ENCODE peak calls at places on chromosomes 5 and 9, in eight cellular contexts. V, F, R, I, X, H, T and L are unnamed samples.

GRCh38 chr5:172641359-172642045 is 439 bp downstream of the NEURL1B start:
- DNase-seq in R (peak), T (no peak), F (peak), X (no peak), V (no peak), H (no peak), I (peak), L (no peak)

GRCh38 chr5:157481255-157481654 is 21.2 kb downstream of the NIPAL4 start:
- DNase-seq in T (no peak), R (no peak), X (no peak), I (no peak), H (no peak), F (no peak), V (no peak), L (no peak)

GRCh38 chr5:84816746-84817547 is 432.3 kb upstream of the EDIL3 start:
- DNase-seq in F (no peak), H (no peak), R (peak), V (no peak), T (no peak), I (no peak), X (no peak), L (no peak)

GRCh38 chr5:181235323-181235688 is 8.4 kb downstream of the RACK1 start:
- DNase-seq in T (no peak), X (no peak), F (no peak), V (no peak), H (no peak), R (no peak), I (no peak), L (no peak)

GRCh38 chr9:117437283-117437682 is 22.4 kb upstream of the ASTN2 start:
- DNase-seq in R (no peak), X (no peak), T (no peak), F (no peak), H (no peak), V (no peak), I (no peak), L (no peak)

GRCh38 chr5:154757647-154758406 is 2.6 kb downstream of the LARP1 start:
- DNase-seq in H (no peak), V (peak), I (no peak), T (peak), R (no peak), X (no peak), F (no peak), L (no peak)

GRCh38 chr9:19020886-19021285 is 12.1 kb downstream of the SAXO1 start:
- DNase-seq in V (no peak), T (no peak), H (no peak), X (no peak), F (no peak), R (no peak), I (no peak), L (no peak)

GRCh38 chr5:127011151-127011550 is 19.2 kb downstream of the MARCHF3 start:
- DNase-seq in T (no peak), X (peak), R (no peak), F (no peak), H (no peak), I (no peak), V (no peak), L (no peak)

GRCh38 chr5:59798862-59799667 is 94.5 kb downstream of the PDE4D start:
- DNase-seq in I (no peak), V (no peak), H (peak), R (peak), X (no peak), F (no peak), T (peak), L (no peak)

GRCh38 chr5:142202282-142202681 is 93.7 kb downstream of the NDFIP1 start:
- DNase-seq in F (no peak), V (no peak), I (no peak), T (no peak), R (no peak), H (no peak), X (peak), L (no peak)

GRCh38 chr9:20331095-20331685 is 291.1 kb downstream of the MLLT3 start:
- DNase-seq in H (no peak), F (no peak), X (no peak), R (no peak), T (no peak), V (no peak), I (no peak), L (no peak)

GRCh38 chr5:179893958-179894895 is 13.5 kb downstream of the TBC1D9B start:
- DNase-seq in F (no peak), I (no peak), V (no peak), H (no peak), X (no peak), T (peak), R (no peak), L (no peak)

GRCh38 chr9:127567119-127567897 is 44.8 kb upstream of the STXBP1 start:
- DNase-seq in V (no peak), X (no peak), F (no peak), R (no peak), H (no peak), T (peak), I (no peak), L (peak)

GRCh38 chr9:132728497-132728896 is 58.2 kb downstream of the GTF3C4 start:
- DNase-seq in V (no peak), H (no peak), T (no peak), R (no peak), I (no peak), F (no peak), X (no peak), L (no peak)

GRCh38 chr9:135661801-135662560 is 1.1 kb upstream of the LCN9 start:
- DNase-seq in F (no peak), R (no peak), T (no peak), H (no peak), V (no peak), I (no peak), X (no peak), L (no peak)

GRCh38 chr5:120621339-120621738 is 157.2 kb downstream of the PRR16 start:
- DNase-seq in H (no peak), T (no peak), V (no peak), X (no peak), R (no peak), I (no peak), F (no peak), L (no peak)

GRCh38 chr5:140926211-140926902 is at the start of gene PCDHAC1:
- DNase-seq in X (peak), F (peak), I (peak), H (no peak), R (peak), V (no peak), T (no peak), L (no peak)

GRCh38 chr5:74035521-74035937 is 409.5 kb downstream of the ARHGEF28 start:
- DNase-seq in X (peak), H (peak), I (no peak), F (no peak), R (peak), T (peak), V (no peak), L (peak)

GRCh38 chr9:107020040-107020530 is 157.1 kb downstream of the ZNF462 start:
- DNase-seq in R (no peak), T (no peak), F (no peak), H (no peak), X (peak), I (no peak), V (no peak), L (no peak)

GRCh38 chr9:98162638-98163037 is 29.8 kb downstream of the CORO2A start:
- DNase-seq in X (no peak), V (no peak), F (no peak), T (no peak), R (no peak), H (no peak), I (no peak), L (no peak)

GRCh38 chr5:61306531-61307195 is 25.4 kb upstream of the ZSWIM6 start:
- DNase-seq in R (no peak), F (no peak), X (peak), T (no peak), V (no peak), H (peak), I (no peak), L (peak)

GRCh38 chr9:131334568-131335105 is 45.1 kb downstream of the PLPP7 start:
- DNase-seq in H (no peak), X (no peak), T (no peak), F (no peak), R (no peak), I (no peak), V (no peak), L (peak)

GRCh38 chr5:98433022-98433421 is 340.4 kb upstream of the RGMB start:
- DNase-seq in V (no peak), F (no peak), X (no peak), H (no peak), I (no peak), T (no peak), R (no peak), L (no peak)

GRCh38 chr5:170302729-170303501 is 5.3 kb upstream of the LCP2 start:
- DNase-seq in X (no peak), F (no peak), R (no peak), H (peak), T (peak), I (no peak), V (peak), L (no peak)

GRCh38 chr5:13624283-13625074 is 320.0 kb downstream of the DNAH5 start:
- DNase-seq in T (no peak), X (no peak), I (no peak), V (no peak), F (no peak), R (no peak), H (no peak), L (peak)